ENCODE peak calls at places on chromosomes 1 and 21, in ten cellular contexts. A is stomach, V is sigmoid colon, J is A549, R is esophagus muscularis mucosa, H is HepG2, X is transverse colon, M is H1, O is ovary, P is SK-N-SH. C is an unnamed sample.
A peak's percentile ranks its signal among the peaks of the same experiment; 100 is the strongest.

GRCh38 chr1:211514030-211514754 is 22.2 kb upstream of the RD3 start:
- DNase-seq in J (peak; percentile 97), V (peak; percentile 91), M (peak; percentile 74), H (peak; percentile 82), O (peak; percentile 77), X (peak; percentile 89), P (peak; percentile 93), A (peak; percentile 87), R (no peak), C (peak; percentile 51)

GRCh38 chr1:191831572-191831971 is 326.7 kb upstream of the RGS18 start:
- DNase-seq in R (no peak), X (no peak), J (no peak), M (no peak), P (no peak), O (no peak), V (no peak), H (no peak), A (no peak), C (no peak)

GRCh38 chr1:234256359-234256758 is 116.9 kb upstream of the COA6 start:
- DNase-seq in M (no peak), V (no peak), X (no peak), H (no peak), O (no peak), J (no peak), A (no peak), P (no peak), R (no peak), C (no peak)

GRCh38 chr1:68384321-68384813 is 65.4 kb downstream of the RPE65 start:
- DNase-seq in P (no peak), J (peak; percentile 63), V (no peak), X (no peak), A (no peak), O (no peak), M (peak; percentile 10), H (peak; percentile 11), R (no peak), C (no peak)

GRCh38 chr1:11528636-11529121 is 49.7 kb downstream of the DISP3 start:
- DNase-seq in J (no peak), O (no peak), R (no peak), V (no peak), P (no peak), X (no peak), H (no peak), A (no peak), M (no peak), C (no peak)

GRCh38 chr1:228334226-228334935 is 72.3 kb downstream of the TRIM11 start:
- DNase-seq in M (no peak), J (no peak), P (no peak), A (peak; percentile 20), X (peak; percentile 4), R (no peak), O (no peak), H (no peak), V (peak; percentile 47), C (peak; percentile 8)

GRCh38 chr1:22056921-22057320 is 4.4 kb downstream of the CDC42 start:
- DNase-seq in R (no peak), P (no peak), H (no peak), A (no peak), O (no peak), V (no peak), M (no peak), X (no peak), J (no peak), C (no peak)

GRCh38 chr1:198169704-198170103 is 12.9 kb downstream of the NEK7 start:
- DNase-seq in H (no peak), M (no peak), A (no peak), V (no peak), P (no peak), X (no peak), R (no peak), J (no peak), O (no peak), C (no peak)

GRCh38 chr1:225617479-225617878 is 35.4 kb downstream of the ENAH start:
- DNase-seq in M (no peak), H (no peak), X (no peak), V (no peak), J (no peak), O (no peak), R (no peak), A (no peak), P (no peak), C (no peak)

DNA sequence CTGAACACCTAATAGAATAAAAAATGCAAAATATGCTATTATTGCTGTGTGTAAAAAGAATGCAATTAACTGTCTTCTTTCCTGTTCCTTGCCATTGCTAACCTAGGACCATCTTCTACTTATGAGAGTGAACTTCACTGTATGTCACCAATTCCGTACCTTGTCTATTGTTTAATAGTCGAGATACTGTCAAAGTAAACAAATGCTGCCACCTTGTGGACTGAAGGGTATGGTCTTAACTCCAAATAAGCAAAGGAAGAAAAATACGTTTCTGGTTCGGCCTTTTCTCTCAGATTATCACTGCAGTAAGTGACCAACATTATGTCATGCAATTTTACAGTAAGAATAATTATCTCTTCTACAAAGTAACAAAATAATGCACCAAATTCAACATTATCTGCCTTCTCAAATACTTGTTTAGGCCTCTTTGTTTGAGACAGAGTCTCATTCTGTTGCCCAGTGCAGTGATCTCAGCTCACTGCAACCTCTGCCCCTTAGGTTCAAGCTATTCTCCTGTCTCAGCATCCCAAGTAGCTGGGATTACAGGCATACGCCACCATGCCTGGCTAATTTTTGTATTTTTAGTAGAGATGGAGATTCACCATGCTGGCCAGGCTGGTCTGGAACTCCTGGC is 133.4 kb downstream of the COP1 start:
- DNase-seq in A (no peak), J (peak; percentile 43), M (no peak), R (no peak), V (no peak), X (no peak), P (peak; percentile 57), H (peak; percentile 57), O (no peak), C (no peak)
- TF ChIP-seq EP300 in A (no peak), J (no peak), M (no peak), R (no peak), V (no peak), X (no peak), P (no peak), H (no peak), O (no peak), C (no peak)

GRCh38 chr21:39175154-39175553 is 8.1 kb downstream of the PSMG1 start:
- DNase-seq in M (no peak), X (no peak), P (no peak), O (no peak), A (no peak), R (no peak), V (no peak), H (no peak), J (no peak), C (no peak)
- TF ChIP-seq CTCF in M (no peak), X (peak; percentile 39), P (peak; percentile 65), O (no peak), A (peak; percentile 57), R (peak; percentile 66), V (no peak), H (no peak), J (peak; percentile 42), C (peak; percentile 46)

GRCh38 chr1:184464757-184465156 is 77.9 kb downstream of the C1orf21 start:
- DNase-seq in X (no peak), P (no peak), O (no peak), R (no peak), A (no peak), J (no peak), V (no peak), M (no peak), H (no peak), C (no peak)

GRCh38 chr1:184462990-184463389 is 76.2 kb downstream of the C1orf21 start:
- DNase-seq in P (no peak), R (no peak), V (no peak), M (no peak), J (no peak), A (no peak), X (no peak), O (no peak), H (no peak), C (no peak)

GRCh38 chr1:184463680-184464079 is 76.9 kb downstream of the C1orf21 start:
- DNase-seq in A (no peak), J (no peak), V (no peak), X (no peak), P (no peak), R (no peak), O (no peak), H (no peak), M (no peak), C (no peak)

GRCh38 chr1:184467295-184467694 is 80.5 kb downstream of the C1orf21 start:
- DNase-seq in O (no peak), H (no peak), P (no peak), R (no peak), M (no peak), V (no peak), J (no peak), X (no peak), A (no peak), C (no peak)

GRCh38 chr1:184465489-184466146 is 78.8 kb downstream of the C1orf21 start:
- DNase-seq in A (no peak), O (no peak), V (no peak), J (no peak), X (no peak), P (no peak), R (no peak), M (no peak), H (no peak), C (no peak)
- TF ChIP-seq EP300 in A (no peak), O (no peak), V (no peak), J (no peak), X (no peak), P (no peak), R (no peak), M (no peak), H (no peak), C (no peak)

GRCh38 chr1:215402147-215402546 is 165.0 kb upstream of the KCTD3 start:
- DNase-seq in A (no peak), M (no peak), P (no peak), J (no peak), X (no peak), O (no peak), R (no peak), H (no peak), V (no peak), C (no peak)

GRCh38 chr1:215397106-215397505 is 170.0 kb upstream of the KCTD3 start:
- DNase-seq in X (no peak), V (no peak), A (no peak), P (no peak), O (no peak), H (no peak), J (no peak), R (no peak), M (no peak), C (no peak)

GRCh38 chr1:215399787-215400186 is 167.3 kb upstream of the KCTD3 start:
- DNase-seq in V (no peak), A (no peak), X (no peak), O (no peak), H (no peak), J (no peak), M (no peak), P (no peak), R (no peak), C (no peak)

GRCh38 chr1:215394084-215394991 is 172.8 kb upstream of the KCTD3 start:
- DNase-seq in A (no peak), H (no peak), V (no peak), M (no peak), R (no peak), X (no peak), O (no peak), J (no peak), P (no peak), C (no peak)

DNA sequence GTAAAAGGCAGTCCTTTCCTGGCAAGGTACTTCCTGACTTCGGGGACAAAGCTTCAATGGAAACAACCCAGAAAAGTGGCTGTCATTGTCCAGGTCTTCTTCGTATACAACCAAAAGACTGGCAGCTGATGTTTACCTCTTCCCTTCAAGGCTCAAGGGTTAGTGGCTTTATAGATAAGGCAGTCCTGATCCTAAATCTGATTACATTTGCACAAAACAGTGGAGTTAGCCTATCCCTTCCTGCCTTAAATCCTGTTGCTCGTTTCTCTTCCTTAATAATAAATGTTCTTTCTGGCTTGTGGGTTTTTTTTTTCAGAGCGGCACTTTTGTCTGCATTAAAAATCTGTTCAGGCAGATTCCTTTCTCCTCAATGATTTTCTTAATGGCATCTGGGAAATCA is 169.3 kb upstream of the KCTD3 start:
- DNase-seq in O (no peak), R (no peak), M (no peak), J (no peak), V (no peak), H (no peak), P (no peak), A (no peak), X (no peak), C (no peak)
- TF ChIP-seq CTCF in O (no peak), R (no peak), M (no peak), J (no peak), V (no peak), H (no peak), P (no peak), A (no peak), X (no peak), C (no peak)